ENCODE peak calls at places on chromosomes 16 and 17, in eight cellular contexts. One of them, this sample, is unnamed.

GRCh38 chr16:85983606-85984005 is 84.6 kb downstream of the IRF8 start:
- DNase-seq in astrocyte of the spinal cord: no peak
- DNase-seq in GM06990: no peak
- DNase-seq in endothelial cell of umbilical vein: no peak
- DNase-seq in mesothelial cell of epicardium: no peak
- DNase-seq in fibroblast of mammary gland: no peak
- DNase-seq in body of pancreas: no peak
- DNase-seq in activated CD8-positive, alpha-beta T cell treated with anti-CD3 and anti-CD28 coated beads for 36 hours: no peak
- DNase-seq in this sample: no peak

GRCh38 chr16:84911490-84912216 is 91.9 kb downstream of the CRISPLD2 start:
- DNase-seq in astrocyte of the spinal cord: no peak
- DNase-seq in GM06990: no peak
- DNase-seq in endothelial cell of umbilical vein: no peak
- DNase-seq in mesothelial cell of epicardium: no peak
- DNase-seq in fibroblast of mammary gland: no peak
- DNase-seq in body of pancreas: no peak
- DNase-seq in activated CD8-positive, alpha-beta T cell treated with anti-CD3 and anti-CD28 coated beads for 36 hours: no peak
- DNase-seq in this sample: no peak

GRCh38 chr16:21158208-21159110 is at the start of gene LDAF1:
- DNase-seq in astrocyte of the spinal cord: peak
- DNase-seq in GM06990: peak
- DNase-seq in endothelial cell of umbilical vein: peak
- DNase-seq in mesothelial cell of epicardium: peak
- DNase-seq in fibroblast of mammary gland: peak
- DNase-seq in body of pancreas: peak
- DNase-seq in activated CD8-positive, alpha-beta T cell treated with anti-CD3 and anti-CD28 coated beads for 36 hours: peak
- DNase-seq in this sample: peak

GRCh38 chr17:73705594-73705993 is 61.3 kb upstream of the SDK2 start:
- DNase-seq in astrocyte of the spinal cord: peak
- DNase-seq in GM06990: no peak
- DNase-seq in endothelial cell of umbilical vein: no peak
- DNase-seq in mesothelial cell of epicardium: no peak
- DNase-seq in fibroblast of mammary gland: peak
- DNase-seq in body of pancreas: peak
- DNase-seq in activated CD8-positive, alpha-beta T cell treated with anti-CD3 and anti-CD28 coated beads for 36 hours: no peak
- DNase-seq in this sample: peak

GRCh38 chr16:528111-529011 is 849 bp downstream of the CAPN15 start:
- DNase-seq in astrocyte of the spinal cord: peak
- DNase-seq in GM06990: peak
- DNase-seq in endothelial cell of umbilical vein: peak
- DNase-seq in mesothelial cell of epicardium: peak
- DNase-seq in fibroblast of mammary gland: peak
- DNase-seq in body of pancreas: peak
- DNase-seq in activated CD8-positive, alpha-beta T cell treated with anti-CD3 and anti-CD28 coated beads for 36 hours: peak
- DNase-seq in this sample: peak

GRCh38 chr17:726331-726919 is 6.0 kb upstream of the TLCD3A start:
- DNase-seq in astrocyte of the spinal cord: no peak
- DNase-seq in GM06990: no peak
- DNase-seq in endothelial cell of umbilical vein: no peak
- DNase-seq in mesothelial cell of epicardium: no peak
- DNase-seq in fibroblast of mammary gland: no peak
- DNase-seq in body of pancreas: peak
- DNase-seq in activated CD8-positive, alpha-beta T cell treated with anti-CD3 and anti-CD28 coated beads for 36 hours: no peak
- DNase-seq in this sample: no peak

GRCh38 chr16:81623365-81624102 is 155.6 kb upstream of the PLCG2 start:
- DNase-seq in astrocyte of the spinal cord: peak
- DNase-seq in GM06990: no peak
- DNase-seq in endothelial cell of umbilical vein: peak
- DNase-seq in mesothelial cell of epicardium: no peak
- DNase-seq in fibroblast of mammary gland: peak
- DNase-seq in body of pancreas: no peak
- DNase-seq in activated CD8-positive, alpha-beta T cell treated with anti-CD3 and anti-CD28 coated beads for 36 hours: peak
- DNase-seq in this sample: no peak

GRCh38 chr17:67164298-67164697 is 80.7 kb downstream of the HELZ start:
- DNase-seq in astrocyte of the spinal cord: no peak
- DNase-seq in GM06990: no peak
- DNase-seq in endothelial cell of umbilical vein: no peak
- DNase-seq in mesothelial cell of epicardium: no peak
- DNase-seq in fibroblast of mammary gland: no peak
- DNase-seq in body of pancreas: no peak
- DNase-seq in activated CD8-positive, alpha-beta T cell treated with anti-CD3 and anti-CD28 coated beads for 36 hours: no peak
- DNase-seq in this sample: no peak

GRCh38 chr17:43338886-43339516 is 59.8 kb upstream of the ARL4D start:
- DNase-seq in astrocyte of the spinal cord: peak
- DNase-seq in GM06990: no peak
- DNase-seq in endothelial cell of umbilical vein: peak
- DNase-seq in mesothelial cell of epicardium: no peak
- DNase-seq in fibroblast of mammary gland: peak
- DNase-seq in body of pancreas: peak
- DNase-seq in activated CD8-positive, alpha-beta T cell treated with anti-CD3 and anti-CD28 coated beads for 36 hours: peak
- DNase-seq in this sample: peak

GRCh38 chr16:81513204-81514040 is 68.8 kb downstream of the CMIP start:
- DNase-seq in astrocyte of the spinal cord: peak
- DNase-seq in GM06990: no peak
- DNase-seq in endothelial cell of umbilical vein: peak
- DNase-seq in mesothelial cell of epicardium: no peak
- DNase-seq in fibroblast of mammary gland: peak
- DNase-seq in body of pancreas: peak
- DNase-seq in activated CD8-positive, alpha-beta T cell treated with anti-CD3 and anti-CD28 coated beads for 36 hours: no peak
- DNase-seq in this sample: no peak

GRCh38 chr16:77327717-77328116 is 107.1 kb downstream of the ADAMTS18 start:
- DNase-seq in astrocyte of the spinal cord: no peak
- DNase-seq in GM06990: peak
- DNase-seq in endothelial cell of umbilical vein: no peak
- DNase-seq in mesothelial cell of epicardium: no peak
- DNase-seq in fibroblast of mammary gland: no peak
- DNase-seq in body of pancreas: no peak
- DNase-seq in activated CD8-positive, alpha-beta T cell treated with anti-CD3 and anti-CD28 coated beads for 36 hours: no peak
- DNase-seq in this sample: no peak

GRCh38 chr17:39820541-39820940 is 43.6 kb downstream of the IKZF3 start:
- DNase-seq in astrocyte of the spinal cord: no peak
- DNase-seq in GM06990: no peak
- DNase-seq in endothelial cell of umbilical vein: no peak
- DNase-seq in mesothelial cell of epicardium: no peak
- DNase-seq in fibroblast of mammary gland: no peak
- DNase-seq in body of pancreas: no peak
- DNase-seq in activated CD8-positive, alpha-beta T cell treated with anti-CD3 and anti-CD28 coated beads for 36 hours: peak
- DNase-seq in this sample: no peak

GRCh38 chr16:82761858-82762257 is 135.1 kb downstream of the CDH13 start:
- DNase-seq in astrocyte of the spinal cord: peak
- DNase-seq in GM06990: no peak
- DNase-seq in endothelial cell of umbilical vein: peak
- DNase-seq in mesothelial cell of epicardium: no peak
- DNase-seq in fibroblast of mammary gland: peak
- DNase-seq in body of pancreas: no peak
- DNase-seq in activated CD8-positive, alpha-beta T cell treated with anti-CD3 and anti-CD28 coated beads for 36 hours: no peak
- DNase-seq in this sample: no peak

GRCh38 chr16:70804729-70805169 is 3.8 kb upstream of the VAC14 start:
- DNase-seq in astrocyte of the spinal cord: no peak
- DNase-seq in GM06990: no peak
- DNase-seq in endothelial cell of umbilical vein: no peak
- DNase-seq in mesothelial cell of epicardium: no peak
- DNase-seq in fibroblast of mammary gland: no peak
- DNase-seq in body of pancreas: no peak
- DNase-seq in activated CD8-positive, alpha-beta T cell treated with anti-CD3 and anti-CD28 coated beads for 36 hours: no peak
- DNase-seq in this sample: no peak

GRCh38 chr16:4957720-4958509 is at the start of gene SEC14L5:
- DNase-seq in astrocyte of the spinal cord: peak
- DNase-seq in GM06990: peak
- DNase-seq in endothelial cell of umbilical vein: peak
- DNase-seq in mesothelial cell of epicardium: peak
- DNase-seq in fibroblast of mammary gland: peak
- DNase-seq in body of pancreas: peak
- DNase-seq in activated CD8-positive, alpha-beta T cell treated with anti-CD3 and anti-CD28 coated beads for 36 hours: peak
- DNase-seq in this sample: peak

GRCh38 chr17:40348562-40349476 is 15.7 kb downstream of the GJD3 start:
- DNase-seq in astrocyte of the spinal cord: no peak
- DNase-seq in GM06990: no peak
- DNase-seq in endothelial cell of umbilical vein: no peak
- DNase-seq in mesothelial cell of epicardium: no peak
- DNase-seq in fibroblast of mammary gland: no peak
- DNase-seq in body of pancreas: peak
- DNase-seq in activated CD8-positive, alpha-beta T cell treated with anti-CD3 and anti-CD28 coated beads for 36 hours: no peak
- DNase-seq in this sample: no peak

GRCh38 chr17:4941027-4941610 is 1.1 kb downstream of the RNF167 start:
- DNase-seq in astrocyte of the spinal cord: no peak
- DNase-seq in GM06990: no peak
- DNase-seq in endothelial cell of umbilical vein: no peak
- DNase-seq in mesothelial cell of epicardium: no peak
- DNase-seq in fibroblast of mammary gland: no peak
- DNase-seq in body of pancreas: no peak
- DNase-seq in activated CD8-positive, alpha-beta T cell treated with anti-CD3 and anti-CD28 coated beads for 36 hours: no peak
- DNase-seq in this sample: no peak

GRCh38 chr17:4938670-4939553 is 934 bp downstream of the SLC25A11 start:
- DNase-seq in astrocyte of the spinal cord: no peak
- DNase-seq in GM06990: peak
- DNase-seq in endothelial cell of umbilical vein: no peak
- DNase-seq in mesothelial cell of epicardium: no peak
- DNase-seq in fibroblast of mammary gland: no peak
- DNase-seq in body of pancreas: no peak
- DNase-seq in activated CD8-positive, alpha-beta T cell treated with anti-CD3 and anti-CD28 coated beads for 36 hours: no peak
- DNase-seq in this sample: no peak

GRCh38 chr17:4940625-4941021 is 555 bp downstream of the RNF167 start:
- DNase-seq in astrocyte of the spinal cord: no peak
- DNase-seq in GM06990: peak
- DNase-seq in endothelial cell of umbilical vein: no peak
- DNase-seq in mesothelial cell of epicardium: no peak
- DNase-seq in fibroblast of mammary gland: no peak
- DNase-seq in body of pancreas: no peak
- DNase-seq in activated CD8-positive, alpha-beta T cell treated with anti-CD3 and anti-CD28 coated beads for 36 hours: peak
- DNase-seq in this sample: no peak

GRCh38 chr17:4939554-4939803 is 367 bp downstream of the SLC25A11 start:
- DNase-seq in astrocyte of the spinal cord: no peak
- DNase-seq in GM06990: no peak
- DNase-seq in endothelial cell of umbilical vein: no peak
- DNase-seq in mesothelial cell of epicardium: no peak
- DNase-seq in fibroblast of mammary gland: no peak
- DNase-seq in body of pancreas: no peak
- DNase-seq in activated CD8-positive, alpha-beta T cell treated with anti-CD3 and anti-CD28 coated beads for 36 hours: no peak
- DNase-seq in this sample: no peak

DNA sequence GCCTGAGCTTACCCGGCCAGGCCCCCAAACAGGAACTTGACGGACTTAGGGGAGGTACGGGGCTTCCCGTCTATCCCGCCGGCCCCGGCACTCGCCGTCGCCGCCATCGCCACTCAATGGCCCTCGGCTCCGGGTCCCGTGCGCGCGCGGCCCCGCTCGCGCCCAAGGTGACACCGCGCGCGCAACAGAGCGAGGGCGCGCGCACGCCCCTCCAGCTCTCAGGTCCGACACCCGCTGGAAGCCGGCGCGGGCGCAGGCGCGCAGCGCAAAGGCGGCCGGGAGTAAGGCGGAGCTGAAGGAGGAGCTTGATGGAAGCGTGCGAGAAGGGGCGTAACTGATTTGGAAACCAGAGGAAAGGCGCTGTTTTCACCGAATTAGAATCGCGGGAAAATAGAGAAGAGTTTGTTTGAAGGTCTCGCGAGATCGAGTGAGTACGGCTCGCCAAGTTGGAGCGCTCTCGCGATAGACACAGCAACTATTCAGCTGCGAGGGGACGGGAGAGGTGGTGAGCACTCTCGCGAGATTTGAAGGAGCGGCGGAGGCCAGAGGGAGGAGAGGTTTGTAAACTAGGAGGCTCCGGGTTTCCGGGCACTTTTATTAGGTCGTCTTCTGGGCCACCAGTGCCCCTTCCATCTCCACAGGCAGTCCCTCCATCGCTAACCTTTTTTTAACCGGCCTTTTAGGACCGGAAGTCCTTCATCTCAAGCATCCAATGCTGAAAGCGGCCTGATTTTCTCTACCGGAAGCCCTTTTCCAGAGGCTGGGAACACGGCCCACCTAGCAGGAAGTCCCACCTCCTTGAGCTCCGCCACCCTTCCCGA is at the start of the genes RNF167 and SLC25A11:
- DNase-seq in astrocyte of the spinal cord: peak
- DNase-seq in GM06990: peak
- DNase-seq in endothelial cell of umbilical vein: peak
- DNase-seq in mesothelial cell of epicardium: peak
- DNase-seq in fibroblast of mammary gland: peak
- DNase-seq in body of pancreas: peak
- DNase-seq in activated CD8-positive, alpha-beta T cell treated with anti-CD3 and anti-CD28 coated beads for 36 hours: peak
- DNase-seq in this sample: peak
- TF ChIP-seq CTCF in astrocyte of the spinal cord: no peak
- TF ChIP-seq CTCF in GM06990: no peak
- TF ChIP-seq CTCF in endothelial cell of umbilical vein: no peak
- TF ChIP-seq CTCF in mesothelial cell of epicardium: no peak
- TF ChIP-seq CTCF in fibroblast of mammary gland: no peak
- TF ChIP-seq CTCF in body of pancreas: no peak
- TF ChIP-seq CTCF in activated CD8-positive, alpha-beta T cell treated with anti-CD3 and anti-CD28 coated beads for 36 hours: no peak
- TF ChIP-seq CTCF in this sample: no peak

GRCh38 chr17:22305356-22306071 is 613.2 kb downstream of the KCNJ18 start:
- DNase-seq in astrocyte of the spinal cord: no peak
- DNase-seq in GM06990: no peak
- DNase-seq in endothelial cell of umbilical vein: no peak
- DNase-seq in mesothelial cell of epicardium: no peak
- DNase-seq in fibroblast of mammary gland: no peak
- DNase-seq in body of pancreas: no peak
- DNase-seq in activated CD8-positive, alpha-beta T cell treated with anti-CD3 and anti-CD28 coated beads for 36 hours: no peak
- DNase-seq in this sample: no peak

GRCh38 chr17:22310717-22311686 is 618.7 kb downstream of the KCNJ18 start:
- DNase-seq in astrocyte of the spinal cord: no peak
- DNase-seq in GM06990: no peak
- DNase-seq in endothelial cell of umbilical vein: no peak
- DNase-seq in mesothelial cell of epicardium: no peak
- DNase-seq in fibroblast of mammary gland: no peak
- DNase-seq in body of pancreas: no peak
- DNase-seq in activated CD8-positive, alpha-beta T cell treated with anti-CD3 and anti-CD28 coated beads for 36 hours: no peak
- DNase-seq in this sample: no peak
- TF ChIP-seq CTCF in astrocyte of the spinal cord: no peak
- TF ChIP-seq CTCF in GM06990: no peak
- TF ChIP-seq CTCF in endothelial cell of umbilical vein: no peak
- TF ChIP-seq CTCF in mesothelial cell of epicardium: no peak
- TF ChIP-seq CTCF in fibroblast of mammary gland: no peak
- TF ChIP-seq CTCF in body of pancreas: no peak
- TF ChIP-seq CTCF in activated CD8-positive, alpha-beta T cell treated with anti-CD3 and anti-CD28 coated beads for 36 hours: no peak
- TF ChIP-seq CTCF in this sample: no peak

GRCh38 chr17:30236807-30237206 is 1.3 kb upstream of the SLC6A4 start:
- DNase-seq in astrocyte of the spinal cord: peak
- DNase-seq in GM06990: no peak
- DNase-seq in endothelial cell of umbilical vein: peak
- DNase-seq in mesothelial cell of epicardium: peak
- DNase-seq in fibroblast of mammary gland: peak
- DNase-seq in body of pancreas: peak
- DNase-seq in activated CD8-positive, alpha-beta T cell treated with anti-CD3 and anti-CD28 coated beads for 36 hours: peak
- DNase-seq in this sample: peak
- TF ChIP-seq CTCF in astrocyte of the spinal cord: peak
- TF ChIP-seq CTCF in GM06990: peak
- TF ChIP-seq CTCF in endothelial cell of umbilical vein: peak
- TF ChIP-seq CTCF in mesothelial cell of epicardium: no peak
- TF ChIP-seq CTCF in fibroblast of mammary gland: peak
- TF ChIP-seq CTCF in body of pancreas: peak
- TF ChIP-seq CTCF in activated CD8-positive, alpha-beta T cell treated with anti-CD3 and anti-CD28 coated beads for 36 hours: no peak
- TF ChIP-seq CTCF in this sample: no peak

DNA sequence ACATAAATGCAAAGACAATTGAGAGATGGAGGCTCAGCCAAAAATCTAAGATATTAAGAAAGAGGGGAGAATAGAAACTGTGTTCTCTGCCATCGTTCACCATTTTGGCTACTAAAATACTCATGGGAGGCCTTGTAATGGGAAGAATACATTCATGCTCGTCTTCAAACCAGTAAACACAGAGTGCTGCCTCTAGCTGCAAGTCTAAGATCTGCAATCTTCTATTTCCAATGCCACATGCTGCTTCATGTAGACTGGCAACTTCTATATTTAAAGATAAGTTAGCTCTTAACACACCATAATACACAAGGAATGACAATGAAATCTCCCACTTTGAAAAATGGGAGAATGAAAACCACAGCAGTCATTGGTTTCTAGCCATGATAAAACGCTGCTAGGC is 387.3 kb downstream of the HS3ST3B1 start:
- DNase-seq in astrocyte of the spinal cord: no peak
- DNase-seq in GM06990: no peak
- DNase-seq in endothelial cell of umbilical vein: no peak
- DNase-seq in mesothelial cell of epicardium: no peak
- DNase-seq in fibroblast of mammary gland: peak
- DNase-seq in body of pancreas: no peak
- DNase-seq in activated CD8-positive, alpha-beta T cell treated with anti-CD3 and anti-CD28 coated beads for 36 hours: no peak
- DNase-seq in this sample: no peak
- TF ChIP-seq CTCF in astrocyte of the spinal cord: no peak
- TF ChIP-seq CTCF in GM06990: no peak
- TF ChIP-seq CTCF in endothelial cell of umbilical vein: no peak
- TF ChIP-seq CTCF in mesothelial cell of epicardium: no peak
- TF ChIP-seq CTCF in fibroblast of mammary gland: peak
- TF ChIP-seq CTCF in body of pancreas: no peak
- TF ChIP-seq CTCF in activated CD8-positive, alpha-beta T cell treated with anti-CD3 and anti-CD28 coated beads for 36 hours: no peak
- TF ChIP-seq CTCF in this sample: no peak

This sample was measured in lung.